ENCODE peak calls at places on chromosome 11, in eight cellular contexts. P is kidney, H is heart left ventricle, S is psoas muscle, C is thoracic aorta, U is mesenchymal stem cell, L is vagina, X is ovary. W is an unnamed sample.

GRCh38 chr11:96272542-96273306 is 70.3 kb downstream of the MAML2 start:
- DNase-seq in S (no peak), L (no peak), U (peak), C (no peak), H (no peak), P (no peak), X (no peak), W (no peak)

GRCh38 chr11:69377029-69377952 is 83.3 kb downstream of the MYEOV start:
- DNase-seq in U (no peak), H (peak), P (peak), X (peak), C (no peak), S (peak), L (no peak), W (no peak)

GRCh38 chr11:69381681-69382130 is 87.8 kb downstream of the MYEOV start:
- DNase-seq in S (peak), L (no peak), X (peak), P (peak), H (peak), U (no peak), C (no peak), W (no peak)

GRCh38 chr11:130839950-130840666 is 76.2 kb downstream of the SNX19 start:
- DNase-seq in P (no peak), C (no peak), H (no peak), S (no peak), L (no peak), U (peak), X (no peak), W (no peak)

GRCh38 chr11:117011541-117011908 is 86.7 kb downstream of the SIK3 start:
- DNase-seq in U (no peak), L (no peak), P (no peak), H (no peak), C (no peak), S (no peak), X (no peak), W (no peak)

GRCh38 chr11:116642902-116643301 is 129.9 kb downstream of the BUD13 start:
- DNase-seq in P (no peak), H (no peak), U (no peak), S (no peak), L (no peak), C (no peak), X (no peak), W (no peak)

GRCh38 chr11:118898400-118899295 is 15.0 kb downstream of the CXCR5 start:
- DNase-seq in H (no peak), X (no peak), L (no peak), S (peak), P (peak), U (no peak), C (no peak), W (no peak)

GRCh38 chr11:69170704-69171103 is 15.0 kb downstream of the SMIM38 start:
- DNase-seq in H (no peak), C (no peak), U (no peak), S (no peak), L (no peak), P (no peak), X (no peak), W (no peak)

GRCh38 chr11:92357344-92357743 is 132.7 kb downstream of the FAT3 start:
- DNase-seq in U (no peak), P (no peak), X (no peak), L (no peak), C (no peak), H (no peak), S (no peak), W (no peak)

GRCh38 chr11:16953620-16954019 is 60.6 kb downstream of the PLEKHA7 start:
- DNase-seq in X (no peak), H (no peak), U (no peak), S (no peak), L (no peak), C (no peak), P (no peak), W (no peak)

GRCh38 chr11:128318856-128319474 is 268.4 kb downstream of the ETS1 start:
- DNase-seq in U (no peak), C (no peak), P (no peak), L (no peak), X (no peak), H (no peak), S (no peak), W (no peak)

GRCh38 chr11:62266558-62266957 is 3.4 kb upstream of the SCGB2A2 start:
- DNase-seq in L (no peak), X (no peak), C (no peak), U (no peak), H (no peak), S (no peak), P (no peak), W (no peak)

GRCh38 chr11:44446996-44447771 is 118.3 kb upstream of the CD82 start:
- DNase-seq in H (no peak), L (no peak), X (no peak), P (no peak), C (no peak), S (no peak), U (no peak), W (no peak)

GRCh38 chr11:77515483-77515882 is 41.6 kb upstream of the PAK1 start:
- DNase-seq in P (no peak), X (no peak), U (no peak), H (no peak), C (no peak), S (no peak), L (no peak), W (no peak)

GRCh38 chr11:504053-504993 is 2.7 kb downstream of the RNH1 start:
- DNase-seq in L (no peak), U (no peak), S (no peak), X (peak), C (no peak), H (no peak), P (peak), W (no peak)

GRCh38 chr11:60389279-60389910 is 6.9 kb upstream of the MS4A14 start:
- DNase-seq in P (no peak), X (no peak), H (no peak), S (no peak), C (no peak), L (no peak), U (peak), W (no peak)

GRCh38 chr11:130671801-130672700 is 223.6 kb downstream of the ADAMTS15 start:
- DNase-seq in H (peak), P (peak), X (peak), S (peak), L (no peak), C (peak), U (peak), W (no peak)

GRCh38 chr11:82546556-82547162 is 187.0 kb downstream of the FAM181B start:
- DNase-seq in C (no peak), U (no peak), P (no peak), L (no peak), S (no peak), H (no peak), X (no peak), W (no peak)

GRCh38 chr11:17730608-17731462 is 3.7 kb upstream of the KCNC1 start:
- DNase-seq in S (peak), P (peak), L (no peak), U (peak), H (peak), C (peak), X (peak), W (no peak)

GRCh38 chr11:117194267-117194666 is 4.9 kb upstream of the TAGLN start:
- DNase-seq in L (no peak), H (no peak), C (no peak), U (no peak), X (no peak), P (no peak), S (peak), W (no peak)

GRCh38 chr11:6404341-6405038 is 14.2 kb downstream of the SMPD1 start:
- DNase-seq in U (peak), H (no peak), S (no peak), L (no peak), P (no peak), C (no peak), X (no peak), W (no peak)

GRCh38 chr11:130666781-130667251 is 218.4 kb downstream of the ADAMTS15 start:
- DNase-seq in L (no peak), C (no peak), P (no peak), S (no peak), X (no peak), H (no peak), U (peak), W (no peak)

GRCh38 chr11:6737872-6738466 is 33.8 kb downstream of the OR2AG2 start:
- DNase-seq in X (no peak), U (peak), C (no peak), S (no peak), H (no peak), L (no peak), P (no peak), W (peak)

GRCh38 chr11:131957891-131958290 is 587.5 kb downstream of the NTM start:
- DNase-seq in U (no peak), C (no peak), L (no peak), P (no peak), S (no peak), X (no peak), H (no peak), W (no peak)

GRCh38 chr11:107621090-107621489 is 30.1 kb downstream of the ELMOD1 start:
- DNase-seq in H (no peak), P (no peak), X (no peak), U (no peak), L (no peak), S (no peak), C (no peak), W (no peak)

GRCh38 chr11:117828641-117829368 is 4.3 kb upstream of the FXYD2 start:
- DNase-seq in L (no peak), U (peak), P (peak), S (peak), C (peak), X (peak), H (peak), W (no peak)

GRCh38 chr11:43376594-43376993 is 17.9 kb downstream of the TTC17 start:
- DNase-seq in C (no peak), P (no peak), X (no peak), U (peak), H (no peak), L (no peak), S (no peak), W (no peak)

GRCh38 chr11:44133335-44133946 is 38.0 kb downstream of the EXT2 start:
- DNase-seq in L (no peak), H (no peak), U (peak), X (no peak), S (no peak), P (no peak), C (no peak), W (peak)

GRCh38 chr11:20364412-20364792 is 888 bp downstream of the HTATIP2 start:
- DNase-seq in X (no peak), P (no peak), H (no peak), C (no peak), L (no peak), S (no peak), U (no peak), W (no peak)
- H3K4me3 ChIP-seq in X (peak), P (peak), H (peak), C (peak), L (peak), S (peak), U (peak), W (no peak)

DNA sequence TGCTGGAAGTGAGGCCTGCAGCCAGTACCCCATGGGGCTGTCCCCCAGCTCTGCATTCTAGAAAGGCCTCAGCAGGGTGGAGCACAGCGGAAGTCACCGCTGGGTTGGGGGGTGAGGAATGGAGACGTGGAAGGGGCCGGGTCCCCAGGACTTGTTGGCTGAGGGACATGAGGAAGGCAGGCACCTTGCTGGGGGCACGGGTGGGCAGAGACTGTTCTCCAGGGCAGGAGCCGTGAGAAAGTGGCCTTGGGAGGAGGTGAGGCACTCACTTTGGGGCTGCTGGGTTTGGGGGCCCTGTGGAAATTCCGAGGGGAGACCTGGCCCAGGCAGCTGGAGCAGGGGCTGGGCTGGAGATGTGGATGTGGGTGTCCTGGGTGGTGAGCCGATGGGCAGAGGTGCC is 5.0 kb downstream of the TNNI2 start:
- DNase-seq in H (no peak), U (no peak), C (no peak), P (peak), S (peak), L (no peak), X (no peak), W (no peak)
- H3K27ac ChIP-seq in H (no peak), U (no peak), C (no peak), P (peak), S (peak), L (no peak), X (no peak), W (no peak)

DNA sequence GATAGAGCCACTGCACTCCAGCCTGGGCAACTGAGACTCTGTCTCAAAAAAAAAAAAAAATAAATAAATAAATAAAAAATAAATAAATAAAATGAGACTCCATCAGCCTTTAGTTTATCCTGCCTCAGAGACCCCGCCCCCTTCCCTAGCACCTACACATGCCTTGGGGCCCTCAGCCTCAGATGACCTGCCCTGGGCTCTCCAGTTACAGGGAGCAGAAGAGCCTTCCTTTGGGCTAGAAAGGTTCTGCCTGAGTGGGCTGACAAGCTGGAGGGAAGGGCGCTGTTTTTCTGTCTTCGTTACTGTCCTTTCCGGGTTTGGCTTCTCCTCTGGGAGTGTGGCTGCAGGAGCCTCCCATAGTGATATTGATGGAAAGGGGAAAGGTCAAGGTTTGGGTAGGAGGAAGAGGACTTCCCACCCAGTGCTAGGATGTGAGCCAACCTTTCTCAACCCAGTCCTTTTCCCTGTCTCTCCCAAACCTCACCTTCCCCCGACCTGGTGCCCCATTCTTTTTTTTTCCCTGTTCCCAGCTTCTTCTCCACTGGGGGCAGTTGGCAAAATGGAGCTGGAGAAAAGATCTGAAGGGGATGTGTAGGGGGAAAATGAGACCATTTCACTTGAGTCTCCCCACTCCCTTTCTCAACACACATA is 1.5 kb upstream of the SF3B2 start:
- DNase-seq in X (no peak), L (no peak), H (no peak), S (no peak), P (no peak), C (no peak), U (no peak), W (no peak)
- H3K4me3 ChIP-seq in X (no peak), L (peak), H (no peak), S (no peak), P (no peak), C (peak), U (peak), W (no peak)

GRCh38 chr11:79626135-79626748 is 185.4 kb upstream of the TENM4 start:
- DNase-seq in S (no peak), L (no peak), X (no peak), H (no peak), C (no peak), U (no peak), P (no peak), W (no peak)
- H3K27ac ChIP-seq in S (no peak), L (no peak), X (no peak), H (no peak), C (no peak), U (no peak), P (no peak), W (no peak)

DNA sequence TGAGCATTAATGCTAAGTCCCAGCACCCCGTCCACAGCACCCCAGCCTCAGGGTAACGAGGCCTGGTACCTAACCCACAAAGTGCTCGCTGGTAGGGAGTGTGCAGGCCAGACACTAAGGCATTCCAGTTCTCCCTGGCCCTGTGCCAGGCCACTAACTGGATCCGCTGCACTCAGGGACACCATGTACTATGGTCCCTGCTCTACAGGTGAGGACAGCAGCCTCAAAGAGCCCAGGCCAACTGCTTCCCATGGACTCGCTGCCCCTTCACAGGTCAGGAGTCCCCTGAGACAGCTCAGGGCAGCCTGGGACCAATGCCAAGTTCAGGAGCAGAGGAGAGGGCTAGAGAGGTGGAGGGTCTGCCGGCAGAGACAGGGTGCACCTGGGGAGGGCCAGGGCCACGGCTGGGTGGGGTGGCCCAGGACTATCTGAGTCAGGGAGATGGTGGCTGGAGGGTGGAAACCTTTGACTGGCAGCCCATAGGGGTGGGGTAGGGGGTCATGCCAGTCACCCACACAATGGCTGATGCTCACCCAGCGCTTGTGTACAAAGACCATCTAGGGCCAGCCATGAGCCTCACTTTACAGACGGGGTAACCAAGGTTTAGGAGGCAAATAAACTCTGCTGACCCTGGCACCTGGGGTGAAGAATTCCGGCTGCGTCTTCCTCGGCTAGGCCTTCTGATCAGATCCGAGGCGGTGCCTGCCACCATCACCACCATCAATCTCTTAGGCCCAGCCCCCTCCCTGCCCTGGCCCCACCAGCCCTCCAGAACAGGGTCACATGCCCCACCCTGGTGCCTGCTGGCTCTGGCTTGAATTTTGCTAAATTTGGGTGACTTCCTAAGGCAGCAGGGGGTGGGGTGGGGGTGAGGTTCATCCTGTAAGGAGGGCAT is 5.6 kb downstream of the OSBPL5 start:
- DNase-seq in C (no peak), H (no peak), L (no peak), S (peak), X (peak), U (no peak), P (peak), W (no peak)
- H3K4me3 ChIP-seq in C (peak), H (peak), L (peak), S (peak), X (peak), U (peak), P (peak), W (peak)

GRCh38 chr11:23973244-23973643 is 523.6 kb upstream of the LUZP2 start:
- DNase-seq in L (no peak), C (no peak), H (no peak), X (no peak), P (no peak), S (no peak), U (no peak), W (no peak)

GRCh38 chr11:23976369-23976768 is 520.5 kb upstream of the LUZP2 start:
- DNase-seq in U (peak), S (no peak), X (no peak), H (no peak), L (no peak), P (no peak), C (no peak), W (no peak)

GRCh38 chr11:23974046-23974445 is 522.8 kb upstream of the LUZP2 start:
- DNase-seq in H (no peak), X (no peak), U (no peak), P (no peak), L (no peak), C (no peak), S (no peak), W (no peak)

GRCh38 chr11:23976776-23977380 is 520.0 kb upstream of the LUZP2 start:
- DNase-seq in S (no peak), H (no peak), C (no peak), P (no peak), X (no peak), L (no peak), U (peak), W (no peak)
- H3K27ac ChIP-seq in S (no peak), H (no peak), C (peak), P (no peak), X (no peak), L (no peak), U (peak), W (no peak)

DNA sequence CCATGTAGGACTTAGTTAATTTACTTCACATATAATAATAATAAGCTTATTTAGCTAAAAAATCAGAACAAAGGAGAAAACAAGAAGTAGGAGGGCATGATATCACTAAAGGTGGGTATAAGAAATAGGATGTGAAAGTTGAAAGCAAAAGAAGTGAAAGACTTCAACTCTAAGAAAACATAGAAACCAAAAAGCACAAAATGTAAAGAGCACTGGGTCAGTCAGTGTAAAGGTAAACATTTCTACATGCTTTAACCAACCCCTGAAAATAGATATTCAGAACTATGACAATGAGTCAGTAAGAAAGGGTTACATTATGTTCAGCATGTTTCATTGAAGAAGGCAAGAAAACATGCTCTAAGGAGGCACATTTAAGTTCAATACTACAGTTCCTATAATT is 298.8 kb downstream of the SWAP70 start:
- DNase-seq in L (no peak), C (no peak), S (no peak), H (no peak), X (no peak), P (no peak), U (no peak), W (no peak)
- H3K4me3 ChIP-seq in L (no peak), C (no peak), S (no peak), H (no peak), X (no peak), P (no peak), U (no peak), W (no peak)

GRCh38 chr11:134229131-134229790 is 4.8 kb downstream of the VPS26B start:
- DNase-seq in X (no peak), C (no peak), L (no peak), P (no peak), H (no peak), S (no peak), U (no peak), W (no peak)

GRCh38 chr11:134226806-134227325 is 2.4 kb downstream of the VPS26B start:
- DNase-seq in P (no peak), L (no peak), X (no peak), S (no peak), H (no peak), C (no peak), U (peak), W (no peak)

GRCh38 chr11:134230339-134230738 is 5.9 kb downstream of the VPS26B start:
- DNase-seq in U (no peak), C (no peak), X (no peak), S (no peak), H (no peak), L (no peak), P (no peak), W (no peak)

GRCh38 chr11:134231958-134232674 is 7.6 kb downstream of the VPS26B start:
- DNase-seq in S (no peak), C (no peak), U (no peak), H (no peak), L (no peak), X (no peak), P (no peak), W (no peak)

DNA sequence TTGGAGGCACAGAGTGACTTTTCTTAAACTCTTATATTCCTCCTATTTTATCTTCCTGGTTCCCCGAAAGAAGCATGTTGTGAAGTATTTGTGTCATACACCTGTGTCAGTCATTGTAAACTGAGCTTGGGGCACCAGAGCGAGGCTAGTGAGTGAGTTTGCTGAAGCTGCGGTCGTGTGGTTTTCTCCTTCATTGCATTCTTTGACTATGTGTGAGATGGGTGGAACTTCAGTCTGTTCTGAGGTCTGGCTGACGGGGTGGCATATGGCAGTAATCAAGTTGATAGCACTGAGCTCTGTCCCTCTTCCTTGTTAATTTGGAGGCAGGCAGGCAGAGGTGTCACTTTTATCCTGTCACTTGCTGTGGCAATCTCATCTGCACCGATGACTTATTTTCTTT is 4.2 kb downstream of the VPS26B start:
- DNase-seq in X (no peak), H (no peak), L (no peak), P (no peak), C (no peak), U (no peak), S (no peak), W (no peak)
- H3K27ac ChIP-seq in X (no peak), H (no peak), L (no peak), P (no peak), C (no peak), U (no peak), S (no peak), W (no peak)